ENCODE peak calls at places on chromosomes 4 and X, in seven cellular contexts. Z, E, B, R, W, L and D are unnamed samples.

GRCh38 chr4:47836655-47837581 is 949 bp downstream of the CORIN start:
- DNase-seq in B (peak), W (peak), Z (peak), L (peak), R (peak), E (peak), D (peak)

GRCh38 chr4:158129649-158130048 is 43.2 kb downstream of the GASK1B start:
- DNase-seq in Z (no peak), B (no peak), W (no peak), R (no peak), E (no peak), L (no peak), D (no peak)

GRCh38 chr4:53804719-53805118 is 213.4 kb upstream of the LNX1 start:
- DNase-seq in Z (peak), R (peak), W (peak), E (peak), B (no peak), L (peak), D (peak)

GRCh38 chr4:125352521-125352920 is 37.8 kb downstream of the FAT4 start:
- DNase-seq in B (no peak), E (no peak), L (no peak), Z (no peak), R (no peak), W (no peak), D (no peak)

GRCh38 chr4:13860126-13860525 is 232.6 kb upstream of the BOD1L1 start:
- DNase-seq in Z (no peak), W (peak), R (no peak), E (no peak), B (no peak), L (no peak), D (no peak)

GRCh38 chr4:119725011-119725410 is 96.4 kb upstream of the PDE5A start:
- DNase-seq in W (no peak), B (no peak), R (no peak), L (no peak), E (no peak), Z (no peak), D (no peak)

GRCh38 chr4:138851626-138852443 is 163.7 kb upstream of the NOCT start:
- DNase-seq in R (no peak), E (no peak), B (no peak), W (no peak), L (no peak), Z (no peak), D (no peak)

GRCh38 chr4:32140636-32141035 is 1420.5 kb downstream of the PCDH7 start:
- DNase-seq in R (no peak), L (peak), W (no peak), B (no peak), E (no peak), Z (no peak), D (no peak)

GRCh38 chrX:93932471-93933220 is 258.6 kb downstream of the FAM133A start:
- DNase-seq in L (no peak), W (no peak), R (no peak), E (no peak), B (no peak), Z (no peak), D (no peak)

GRCh38 chr4:142824368-142824767 is 21.7 kb downstream of the INPP4B start:
- DNase-seq in R (no peak), L (no peak), W (no peak), E (no peak), Z (no peak), B (no peak), D (no peak)

GRCh38 chr4:130233377-130234047 is 1137.6 kb downstream of the C4orf33 start:
- DNase-seq in R (no peak), L (no peak), Z (no peak), E (no peak), W (no peak), B (no peak), D (no peak)

GRCh38 chrX:102712216-102712966 is at the start of gene GPRASP2:
- DNase-seq in W (peak), E (peak), B (peak), Z (peak), R (peak), L (peak), D (peak)

GRCh38 chrX:136061302-136061701 is 76.1 kb downstream of the SLC9A6 start:
- DNase-seq in B (no peak), R (no peak), E (no peak), W (no peak), L (no peak), Z (no peak), D (no peak)

GRCh38 chr4:12852338-12853307 is 631.5 kb downstream of the RAB28 start:
- DNase-seq in L (no peak), E (no peak), W (no peak), Z (no peak), B (no peak), R (no peak), D (peak)

GRCh38 chrX:83446355-83446754 is 61.7 kb upstream of the POU3F4 start:
- DNase-seq in W (no peak), Z (no peak), E (no peak), R (no peak), B (no peak), L (no peak), D (no peak)

GRCh38 chr4:110632506-110633357 is 9.9 kb upstream of the PITX2 start:
- DNase-seq in Z (no peak), E (no peak), W (no peak), R (no peak), B (no peak), L (no peak), D (no peak)

GRCh38 chr4:53855886-53856260 is 208.5 kb downstream of the CHIC2 start:
- DNase-seq in B (no peak), L (no peak), E (no peak), Z (no peak), W (peak), R (no peak), D (no peak)

GRCh38 chr4:102438396-102438795 is 62.8 kb upstream of the NFKB1 start:
- DNase-seq in B (no peak), W (no peak), L (peak), Z (no peak), R (no peak), E (no peak), D (no peak)

GRCh38 chr4:73620115-73620792 is at the start of gene RASSF6:
- DNase-seq in W (no peak), E (peak), B (no peak), L (no peak), Z (peak), R (no peak), D (no peak)

GRCh38 chr4:6263541-6264540 is 5.8 kb upstream of the WFS1 start:
- DNase-seq in B (no peak), E (no peak), W (peak), L (peak), R (peak), Z (peak), D (no peak)

GRCh38 chr4:10028910-10029309 is 7.6 kb upstream of the SLC2A9 start:
- DNase-seq in R (peak), B (no peak), W (no peak), Z (no peak), E (no peak), L (no peak), D (no peak)

GRCh38 chrX:118392726-118393125 is 46.8 kb downstream of the WDR44 start:
- DNase-seq in E (no peak), R (no peak), B (no peak), Z (no peak), L (no peak), W (no peak), D (no peak)

GRCh38 chr4:141467225-141467624 is 169.2 kb upstream of the IL15 start:
- DNase-seq in B (no peak), R (no peak), W (no peak), Z (no peak), L (no peak), E (no peak), D (no peak)

GRCh38 chr4:6772223-6772928 is 10.2 kb upstream of the KIAA0232 start:
- DNase-seq in L (peak), W (no peak), Z (peak), B (no peak), R (no peak), E (no peak), D (no peak)

GRCh38 chrX:120559799-120560198 is 963 bp downstream of the CUL4B start:
- DNase-seq in L (no peak), W (peak), B (no peak), R (no peak), Z (no peak), E (no peak), D (peak)

GRCh38 chr4:41262198-41262597 is 5.5 kb downstream of the UCHL1 start:
- DNase-seq in Z (no peak), W (no peak), L (no peak), E (no peak), R (no peak), B (no peak), D (no peak)

GRCh38 chrX:42778096-42778495 is at the start of gene PPP1R2C:
- DNase-seq in L (no peak), R (no peak), W (peak), E (no peak), Z (peak), B (no peak), D (no peak)

GRCh38 chr4:61511716-61512488 is 311.8 kb downstream of the ADGRL3 start:
- DNase-seq in B (no peak), E (no peak), W (no peak), R (no peak), Z (no peak), L (peak), D (no peak)

GRCh38 chr4:75781328-75781727 is 57.0 kb downstream of the USO1 start:
- DNase-seq in B (no peak), Z (no peak), E (no peak), L (no peak), R (no peak), W (no peak), D (no peak)

GRCh38 chr4:38114435-38114834 is 154.2 kb downstream of the PTTG2 start:
- DNase-seq in L (no peak), B (peak), E (no peak), Z (no peak), R (no peak), W (no peak), D (no peak)

GRCh38 chr4:75895744-75896314 is 6.4 kb downstream of the PPEF2 start:
- DNase-seq in L (no peak), Z (no peak), E (no peak), W (no peak), R (no peak), B (no peak), D (peak)

GRCh38 chr4:8410641-8411271 is 29.8 kb downstream of the ACOX3 start:
- DNase-seq in B (no peak), W (peak), E (no peak), L (peak), R (no peak), Z (peak), D (peak)

GRCh38 chrX:53714580-53715335 is 28.2 kb upstream of the HUWE1 start:
- DNase-seq in R (no peak), B (peak), W (no peak), L (no peak), Z (peak), E (peak), D (no peak)
- TF ChIP-seq POLR2A in R (no peak), B (no peak), W (no peak), L (no peak), Z (no peak), E (no peak), D (no peak)

DNA sequence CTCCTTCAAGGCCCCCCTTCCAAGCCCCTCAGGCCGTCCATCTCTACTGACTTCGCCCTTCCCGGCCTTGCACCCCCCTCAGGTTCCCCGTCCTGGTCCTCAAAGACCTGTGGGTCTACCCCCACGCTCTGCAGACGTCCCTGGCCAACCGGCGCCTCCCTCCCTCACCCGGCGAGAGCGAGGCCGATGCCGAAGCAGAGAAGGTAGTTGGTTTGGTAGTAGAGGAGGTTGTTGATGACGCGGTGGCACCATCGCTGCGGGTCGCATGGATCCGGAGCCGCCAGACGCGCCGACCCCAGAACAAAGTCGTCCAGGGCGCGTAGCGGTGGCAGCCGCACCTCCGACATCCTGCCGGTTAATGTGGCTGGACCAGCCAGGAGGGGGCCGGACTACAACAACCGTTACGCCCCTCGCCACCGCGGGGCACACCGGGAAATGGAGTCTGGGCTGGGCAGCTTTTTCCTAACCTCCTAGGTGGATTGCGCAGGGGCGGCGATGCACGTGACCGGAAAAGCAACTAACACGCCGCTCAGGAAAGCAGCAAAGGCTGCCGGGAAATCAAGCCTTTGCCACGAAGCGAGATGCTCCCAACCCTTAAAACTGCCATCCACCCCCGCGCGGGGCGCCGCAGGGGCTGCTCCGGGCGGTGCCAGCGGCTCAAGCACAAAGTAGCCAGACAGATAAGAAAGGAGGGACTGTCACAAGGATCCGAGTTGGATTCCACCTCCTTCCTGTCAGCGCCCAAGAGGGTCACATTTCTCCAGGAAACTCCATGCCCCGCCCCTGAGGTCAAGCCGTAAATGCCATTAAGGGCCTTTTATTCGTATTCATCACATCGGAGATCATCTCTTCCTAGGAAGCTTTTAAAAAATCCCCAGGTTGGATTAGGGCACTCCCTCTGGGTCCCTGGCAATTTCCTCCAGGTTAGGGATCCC is at the start of gene PRAF2:
- DNase-seq in W (peak), Z (peak), R (peak), L (peak), E (peak), B (peak), D (peak)
- TF ChIP-seq POLR2A in W (no peak), Z (peak), R (peak), L (peak), E (peak), B (no peak), D (peak)

GRCh38 chr4:94015956-94016355 is 187.4 kb downstream of the ATOH1 start:
- DNase-seq in R (no peak), Z (no peak), W (no peak), B (no peak), E (no peak), L (no peak), D (no peak)
- TF ChIP-seq POLR2A in R (no peak), Z (no peak), W (no peak), B (no peak), E (no peak), L (no peak), D (no peak)

DNA sequence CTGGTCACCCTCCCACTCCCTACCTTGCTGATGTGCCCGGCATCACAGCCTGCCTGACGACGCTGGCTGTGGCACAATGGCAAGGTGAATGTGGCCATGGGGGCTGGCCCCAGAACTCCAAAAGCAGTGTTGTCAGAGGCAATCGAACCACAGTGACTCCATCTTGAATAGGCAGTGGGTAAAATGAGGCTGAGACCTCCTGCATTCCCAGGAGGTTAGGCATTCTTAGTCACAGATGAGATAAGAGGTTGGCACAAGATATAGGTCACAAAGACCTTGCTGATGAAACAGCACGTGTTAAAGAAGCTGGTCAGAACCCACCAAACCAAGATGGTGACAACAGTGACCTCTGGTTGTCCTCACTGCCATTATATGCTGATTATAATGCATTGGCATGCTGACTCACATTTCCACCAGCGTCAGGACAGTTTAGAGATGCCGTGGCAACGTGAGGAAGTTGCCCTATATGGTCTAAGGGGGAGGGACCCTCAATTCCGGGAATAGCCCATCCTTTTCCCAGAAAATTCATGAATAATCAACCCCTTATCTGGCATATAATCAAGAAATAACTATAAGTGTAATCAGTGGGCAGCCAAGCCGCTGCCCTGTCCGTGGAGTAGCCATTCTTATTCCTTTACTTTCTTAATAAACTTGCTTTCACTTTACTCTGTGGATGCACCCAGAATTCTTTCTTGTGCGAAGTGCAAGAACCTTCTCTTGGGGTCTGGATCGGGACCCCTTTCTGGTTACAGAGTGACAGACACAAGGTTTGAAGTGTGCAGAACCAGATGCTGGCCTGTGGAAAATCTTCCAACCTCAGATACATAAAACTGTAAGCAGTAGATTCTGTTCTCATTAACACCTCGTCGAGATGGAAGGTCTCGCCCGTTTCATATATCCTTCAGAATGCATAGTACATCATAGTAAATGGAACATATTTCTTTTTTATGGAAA is 26.8 kb upstream of the CLDN24 start:
- DNase-seq in L (peak), R (no peak), W (no peak), B (no peak), Z (no peak), E (no peak), D (peak)
- TF ChIP-seq POLR2A in L (no peak), R (no peak), W (no peak), B (no peak), Z (no peak), E (no peak), D (no peak)

GRCh38 chrX:23783569-23784486 is 855 bp downstream of the SAT1 start:
- DNase-seq in Z (no peak), E (no peak), W (no peak), L (no peak), R (no peak), B (no peak), D (peak)

GRCh38 chrX:23785564-23785963 is 2.6 kb downstream of the SAT1 start:
- DNase-seq in B (no peak), W (no peak), Z (no peak), R (no peak), E (no peak), L (no peak), D (no peak)

GRCh38 chrX:23786268-23786815 is 3.4 kb downstream of the SAT1 start:
- DNase-seq in W (no peak), B (no peak), R (no peak), Z (no peak), E (no peak), L (no peak), D (no peak)

GRCh38 chrX:23782863-23783568 is at the start of gene SAT1:
- DNase-seq in W (peak), Z (peak), R (peak), E (peak), B (peak), L (peak), D (peak)

GRCh38 chrX:23784487-23785301 is 1.7 kb downstream of the SAT1 start:
- DNase-seq in Z (no peak), W (no peak), B (no peak), E (no peak), L (no peak), R (no peak), D (peak)
- TF ChIP-seq POLR2A in Z (peak), W (no peak), B (no peak), E (peak), L (no peak), R (no peak), D (no peak)

GRCh38 chrX:47193475-47194241 is at the start of gene UBA1:
- DNase-seq in E (peak), Z (peak), W (peak), L (peak), B (peak), R (peak), D (peak)
- TF ChIP-seq POLR2A in E (peak), Z (peak), W (peak), L (peak), B (no peak), R (peak), D (peak)

GRCh38 chr4:24913099-24913445 is 230 bp upstream of the CCDC149 start:
- DNase-seq in R (no peak), W (peak), E (no peak), B (no peak), Z (no peak), L (no peak), D (no peak)

GRCh38 chr4:24915121-24915922 is 2.5 kb upstream of the CCDC149 start:
- DNase-seq in E (no peak), R (no peak), B (no peak), L (no peak), W (peak), Z (no peak), D (no peak)

GRCh38 chr4:24910504-24910903 is 2.3 kb downstream of the CCDC149 start:
- DNase-seq in B (no peak), L (no peak), E (no peak), R (no peak), W (no peak), Z (no peak), D (no peak)

GRCh38 chr4:24914460-24914859 is 1.6 kb upstream of the CCDC149 start:
- DNase-seq in R (no peak), L (no peak), W (no peak), E (no peak), Z (no peak), B (no peak), D (no peak)

GRCh38 chr4:24912252-24913098 is at the start of gene CCDC149:
- DNase-seq in W (peak), E (peak), B (no peak), L (peak), Z (peak), R (peak), D (no peak)
- TF ChIP-seq POLR2A in W (no peak), E (peak), B (no peak), L (peak), Z (peak), R (peak), D (no peak)

DNA sequence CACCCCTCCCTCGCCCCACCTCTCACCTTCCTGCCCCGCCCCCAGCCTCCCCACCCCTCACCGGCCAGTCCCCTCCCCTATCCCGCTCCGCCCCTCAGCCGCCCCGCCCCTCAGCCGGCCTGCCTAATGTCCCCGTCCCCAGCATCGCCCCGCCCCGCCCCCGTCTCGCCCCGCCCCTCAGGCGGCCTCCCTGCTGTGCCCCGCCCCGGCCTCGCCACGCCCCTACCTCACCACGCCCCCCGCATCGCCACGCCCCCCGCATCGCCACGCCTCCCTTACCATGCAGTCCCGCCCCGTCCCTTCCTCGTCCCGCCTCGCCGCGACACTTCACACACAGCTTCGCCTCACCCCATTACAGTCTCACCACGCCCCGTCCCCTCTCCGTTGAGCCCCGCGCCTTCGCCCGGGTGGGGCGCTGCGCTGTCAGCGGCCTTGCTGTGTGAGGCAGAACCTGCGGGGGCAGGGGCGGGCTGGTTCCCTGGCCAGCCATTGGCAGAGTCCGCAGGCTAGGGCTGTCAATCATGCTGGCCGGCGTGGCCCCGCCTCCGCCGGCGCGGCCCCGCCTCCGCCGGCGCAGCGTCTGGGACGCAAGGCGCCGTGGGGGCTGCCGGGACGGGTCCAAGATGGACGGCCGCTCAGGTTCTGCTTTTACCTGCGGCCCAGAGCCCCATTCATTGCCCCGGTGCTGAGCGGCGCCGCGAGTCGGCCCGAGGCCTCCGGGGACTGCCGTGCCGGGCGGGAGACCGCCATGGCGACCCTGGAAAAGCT is at the start of the genes HTT and HTT-AS:
- DNase-seq in L (peak), Z (peak), B (peak), E (peak), R (peak), W (peak), D (peak)
- TF ChIP-seq POLR2A in L (peak), Z (peak), B (no peak), E (peak), R (peak), W (peak), D (peak)